ENCODE peak calls at places on chromosomes 2 and 18, in nine cellular contexts. N, F, S, Q, R, U, B, C and M are unnamed samples.

GRCh38 chr18:23450022-23450421 is 3.1 kb upstream of the RIOK3 start:
- DNase-seq in Q (no peak), U (no peak), B (no peak), R (no peak), S (no peak), N (no peak), F (no peak), C (no peak), M (no peak)

GRCh38 chr18:27824841-27825720 is 351.8 kb downstream of the CDH2 start:
- DNase-seq in F (no peak), S (peak; percentile 37), B (no peak), R (no peak), C (no peak), U (no peak), Q (no peak), N (no peak), M (no peak)

GRCh38 chr2:42853571-42854206 is 61.3 kb upstream of the HAAO start:
- DNase-seq in U (no peak), Q (no peak), C (no peak), R (no peak), S (no peak), N (no peak), B (no peak), F (no peak), M (no peak)

GRCh38 chr2:215829261-215829660 is 184.1 kb downstream of the MREG start:
- DNase-seq in B (no peak), N (no peak), R (no peak), F (no peak), S (no peak), U (no peak), Q (no peak), C (no peak), M (no peak)

GRCh38 chr2:205904873-205905272 is 181.1 kb downstream of the INO80D start:
- DNase-seq in F (no peak), U (no peak), N (no peak), C (no peak), R (no peak), Q (no peak), B (no peak), S (no peak), M (no peak)

GRCh38 chr18:23565916-23566547 is 20.3 kb downstream of the NPC1 start:
- DNase-seq in S (no peak), C (no peak), R (no peak), B (peak; percentile 72), N (no peak), F (no peak), Q (no peak), U (no peak), M (no peak)

GRCh38 chr2:10971855-10972348 is 60.2 kb downstream of the KCNF1 start:
- DNase-seq in N (no peak), C (no peak), Q (no peak), F (no peak), R (peak; percentile 40), S (peak; percentile 60), B (no peak), U (no peak), M (no peak)

GRCh38 chr18:79846936-79847557 is 49.3 kb downstream of the KCNG2 start:
- DNase-seq in Q (no peak), N (no peak), B (peak; percentile 9), S (no peak), U (no peak), R (no peak), F (no peak), C (no peak), M (no peak)

GRCh38 chr2:16774091-16774490 is 108.5 kb upstream of the CYRIA start:
- DNase-seq in U (no peak), S (no peak), Q (no peak), B (peak; percentile 32), C (no peak), N (no peak), R (no peak), F (no peak), M (no peak)

GRCh38 chr2:8544168-8544785 is 137.6 kb upstream of the ID2 start:
- DNase-seq in C (no peak), F (no peak), R (no peak), N (no peak), U (no peak), B (no peak), Q (no peak), S (no peak), M (no peak)

GRCh38 chr18:22451796-22452195 is 34.1 kb upstream of the CTAGE1 start:
- DNase-seq in N (no peak), S (no peak), U (no peak), F (peak; percentile 32), R (no peak), Q (no peak), B (no peak), C (no peak), M (no peak)

GRCh38 chr2:72082021-72082739 is 65.5 kb downstream of the CYP26B1 start:
- DNase-seq in U (no peak), F (no peak), B (peak; percentile 50), C (no peak), R (no peak), Q (no peak), S (no peak), N (no peak), M (no peak)